ENCODE peak calls at places on chromosomes 2 and 18, in ten cellular contexts. S, L, G, U, O, V, Q, P, R and K are unnamed samples.

GRCh38 chr2:189467593-189467992 is 26.3 kb downstream of the WDR75 start:
- DNase-seq in U (no peak), G (no peak), V (no peak), R (no peak), L (no peak), Q (no peak), S (no peak), P (no peak), O (no peak), K (no peak)

GRCh38 chr18:21833619-21834300 is 93.2 kb downstream of the MIB1 start:
- DNase-seq in L (no peak), G (no peak), O (no peak), Q (no peak), S (no peak), R (no peak), V (no peak), P (no peak), U (no peak), K (no peak)

GRCh38 chr2:61949458-61950107 is 44.1 kb downstream of the COMMD1 start:
- DNase-seq in G (no peak), U (no peak), L (no peak), V (no peak), R (no peak), O (no peak), P (no peak), Q (no peak), S (no peak), K (no peak)

GRCh38 chr2:219461061-219461514 is 26.4 kb downstream of the SPEG start:
- DNase-seq in S (peak), L (peak), P (no peak), U (peak), O (no peak), V (peak), G (no peak), R (no peak), Q (no peak), K (no peak)

GRCh38 chr18:64409511-64409910 is 260.6 kb upstream of the LINC00305 start:
- DNase-seq in R (no peak), L (no peak), Q (no peak), P (no peak), G (no peak), V (no peak), U (no peak), S (no peak), O (no peak), K (no peak)

GRCh38 chr2:80642465-80642864 is 337.9 kb upstream of the LRRTM1 start:
- DNase-seq in O (no peak), P (no peak), V (no peak), R (no peak), U (no peak), Q (no peak), S (no peak), L (no peak), G (no peak), K (no peak)

GRCh38 chr2:168705534-168706470 is 96.6 kb upstream of the NOSTRIN start:
- DNase-seq in Q (no peak), L (no peak), V (no peak), G (no peak), O (no peak), S (no peak), P (no peak), R (peak), U (no peak), K (no peak)

GRCh38 chr2:65128297-65129190 is 1.4 kb downstream of the RAB1A start:
- DNase-seq in S (no peak), O (no peak), L (no peak), R (peak), P (no peak), U (no peak), Q (no peak), G (no peak), V (no peak), K (no peak)

GRCh38 chr2:69366-70344 is 23.4 kb upstream of the FAM110C start:
- DNase-seq in P (no peak), Q (no peak), U (no peak), O (no peak), L (no peak), R (no peak), S (peak), G (no peak), V (no peak), K (no peak)

GRCh38 chr2:7508220-7508943 is 591.2 kb downstream of the RNF144A start:
- DNase-seq in V (no peak), O (no peak), P (no peak), R (no peak), L (no peak), Q (no peak), U (no peak), S (no peak), G (no peak), K (no peak)

GRCh38 chr2:26457241-26457666 is 20.7 kb downstream of the OTOF start:
- DNase-seq in L (no peak), Q (no peak), G (no peak), P (no peak), S (peak), O (no peak), R (no peak), U (no peak), V (no peak), K (no peak)

GRCh38 chr2:37436324-37436723 is 91.9 kb downstream of the QPCT start:
- DNase-seq in O (no peak), P (no peak), Q (no peak), U (no peak), R (peak), G (no peak), L (no peak), S (no peak), V (no peak), K (no peak)

GRCh38 chr2:2827237-2827636 is 496.2 kb upstream of the MYT1L start:
- DNase-seq in S (peak), R (no peak), U (peak), L (peak), G (no peak), Q (no peak), O (no peak), P (no peak), V (no peak), K (no peak)

GRCh38 chr18:10275506-10275905 is 178.9 kb upstream of the APCDD1 start:
- DNase-seq in R (no peak), O (no peak), G (no peak), L (no peak), Q (no peak), U (no peak), V (no peak), P (no peak), S (no peak), K (no peak)

GRCh38 chr18:63378919-63379638 is 12.1 kb upstream of the KDSR start:
- DNase-seq in S (no peak), U (no peak), P (no peak), G (no peak), V (no peak), O (no peak), L (no peak), R (no peak), Q (no peak), K (no peak)

GRCh38 chr2:125870264-125870663 is 785.7 kb upstream of the GYPC start:
- DNase-seq in V (no peak), L (no peak), Q (no peak), G (no peak), O (no peak), P (no peak), R (no peak), U (no peak), S (no peak), K (no peak)

GRCh38 chr2:111029135-111029927 is 91.4 kb upstream of the BCL2L11 start:
- DNase-seq in U (no peak), P (no peak), G (no peak), O (no peak), S (peak), V (no peak), R (no peak), L (no peak), Q (no peak), K (no peak)

GRCh38 chr2:15031745-15032240 is 399.3 kb downstream of the LRATD1 start:
- DNase-seq in R (no peak), L (no peak), U (no peak), G (no peak), S (peak), V (no peak), P (peak), Q (no peak), O (no peak), K (no peak)

GRCh38 chr2:105363192-105363591 is 25.9 kb downstream of the C2orf49 start:
- DNase-seq in Q (no peak), U (no peak), V (no peak), G (no peak), S (no peak), L (no peak), R (no peak), P (no peak), O (no peak), K (no peak)

GRCh38 chr18:28007841-28008240 is 169.1 kb downstream of the CDH2 start:
- DNase-seq in L (no peak), G (no peak), R (no peak), S (no peak), P (no peak), O (no peak), U (no peak), Q (no peak), V (no peak), K (no peak)

GRCh38 chr2:239644016-239644415 is 243.2 kb upstream of the HDAC4 start:
- DNase-seq in R (no peak), L (no peak), Q (no peak), S (no peak), O (no peak), V (no peak), P (no peak), G (no peak), U (peak), K (no peak)

GRCh38 chr18:9771261-9771976 is 63.3 kb downstream of the RAB31 start:
- DNase-seq in Q (peak), G (peak), U (peak), S (peak), P (no peak), O (peak), V (peak), L (peak), R (peak), K (peak)

GRCh38 chr2:8633735-8634313 is 48.0 kb upstream of the ID2 start:
- DNase-seq in U (no peak), S (no peak), R (no peak), L (peak), G (no peak), P (no peak), Q (no peak), O (no peak), V (no peak), K (no peak)

GRCh38 chr2:205462681-205463345 is 219.5 kb upstream of the NRP2 start:
- DNase-seq in U (no peak), S (no peak), V (no peak), P (no peak), R (no peak), Q (no peak), O (no peak), L (no peak), G (no peak), K (no peak)

GRCh38 chr18:36450264-36450663 is 152.8 kb downstream of the FHOD3 start:
- DNase-seq in U (no peak), P (no peak), S (no peak), Q (no peak), L (no peak), V (no peak), G (no peak), R (no peak), O (no peak), K (no peak)

GRCh38 chr2:239313776-239314175 is 87.0 kb downstream of the HDAC4 start:
- DNase-seq in V (peak), Q (no peak), S (peak), P (no peak), O (no peak), R (no peak), L (peak), G (no peak), U (no peak), K (no peak)

GRCh38 chr2:8616084-8616419 is 65.8 kb upstream of the ID2 start:
- DNase-seq in Q (no peak), U (no peak), R (no peak), V (no peak), G (no peak), O (no peak), P (no peak), L (no peak), S (no peak), K (no peak)